ENCODE peak calls at places on chromosomes 3 and 15, in nine cellular contexts. G is heart left ventricle, C is GM13976, P is sigmoid colon, M is astrocyte, N is AG09319, O is cardiac muscle cell, E is fibroblast of the aortic adventitia, D is fibroblast of pulmonary artery. Z is an unnamed sample.

GRCh38 chr15:67573194-67573593 is 30.7 kb downstream of the MAP2K5 start:
- DNase-seq in G (no peak), C (no peak), P (no peak), M (no peak), N (no peak), O (no peak), E (no peak), D (no peak), Z (no peak)

GRCh38 chr15:56272474-56272873 is 28.8 kb upstream of the RFX7 start:
- DNase-seq in G (no peak), C (no peak), P (no peak), M (no peak), N (no peak), O (no peak), E (peak), D (no peak), Z (no peak)

GRCh38 chr3:10778492-10779292 is 37.3 kb upstream of the SLC6A11 start:
- DNase-seq in G (no peak), C (no peak), P (no peak), M (no peak), N (no peak), O (no peak), E (no peak), D (no peak), Z (no peak)

GRCh38 chr3:11671648-11672100 is 28.0 kb upstream of the VGLL4 start:
- DNase-seq in G (no peak), C (peak), P (no peak), M (peak), N (peak), O (peak), E (peak), D (peak), Z (no peak)

GRCh38 chr3:20073683-20074082 is 33.4 kb downstream of the KAT2B start:
- DNase-seq in G (no peak), C (no peak), P (no peak), M (no peak), N (no peak), O (no peak), E (no peak), D (peak), Z (no peak)

GRCh38 chr3:170632780-170633179 is 46.9 kb upstream of the SLC7A14 start:
- DNase-seq in G (no peak), C (peak), P (no peak), M (peak), N (peak), O (no peak), E (no peak), D (no peak), Z (no peak)

GRCh38 chr3:195566797-195567196 is 16.9 kb downstream of the APOD start:
- DNase-seq in G (no peak), C (no peak), P (no peak), M (no peak), N (no peak), O (no peak), E (no peak), D (no peak), Z (no peak)

GRCh38 chr3:100108464-100109079 is 5.7 kb downstream of the FILIP1L start:
- DNase-seq in G (no peak), C (no peak), P (no peak), M (no peak), N (no peak), O (no peak), E (no peak), D (no peak), Z (no peak)

GRCh38 chr3:159929181-159929893 is 59.3 kb upstream of the IL12A start:
- DNase-seq in G (no peak), C (peak), P (no peak), M (peak), N (peak), O (peak), E (peak), D (peak), Z (no peak)

GRCh38 chr3:170200992-170201391 is 19.5 kb upstream of the PHC3 start:
- DNase-seq in G (no peak), C (no peak), P (no peak), M (no peak), N (no peak), O (no peak), E (no peak), D (no peak), Z (no peak)

GRCh38 chr15:71329041-71329440 is 213.8 kb downstream of the THSD4 start:
- DNase-seq in G (no peak), C (no peak), P (peak), M (peak), N (no peak), O (peak), E (peak), D (peak), Z (no peak)

GRCh38 chr3:16994842-16995535 is 110.2 kb downstream of the PLCL2 start:
- DNase-seq in G (no peak), C (no peak), P (no peak), M (no peak), N (no peak), O (no peak), E (no peak), D (no peak), Z (no peak)

GRCh38 chr15:65655026-65655425 is 33.3 kb downstream of the SLC24A1 start:
- DNase-seq in G (no peak), C (peak), P (no peak), M (peak), N (no peak), O (peak), E (peak), D (peak), Z (no peak)

GRCh38 chr3:117144832-117145231 is 435.3 kb downstream of the TUSC7 start:
- DNase-seq in G (no peak), C (no peak), P (no peak), M (peak), N (no peak), O (peak), E (peak), D (peak), Z (no peak)

GRCh38 chr3:160921020-160921635 is 165.1 kb downstream of the PPM1L start:
- DNase-seq in G (no peak), C (peak), P (no peak), M (peak), N (peak), O (peak), E (peak), D (peak), Z (peak)

GRCh38 chr3:141273700-141274410 is 42.2 kb downstream of the PXYLP1 start:
- DNase-seq in G (no peak), C (no peak), P (no peak), M (no peak), N (no peak), O (no peak), E (no peak), D (no peak), Z (no peak)

GRCh38 chr15:73981761-73982222 is 10.3 kb downstream of the STOML1 start:
- DNase-seq in G (no peak), C (no peak), P (peak), M (no peak), N (no peak), O (peak), E (peak), D (no peak), Z (no peak)

GRCh38 chr3:66425032-66425431 is 75.8 kb downstream of the LRIG1 start:
- DNase-seq in G (peak), C (no peak), P (peak), M (no peak), N (no peak), O (no peak), E (peak), D (no peak), Z (no peak)

GRCh38 chr3:188119846-188120245 is 34.1 kb upstream of the LPP start:
- DNase-seq in G (no peak), C (no peak), P (no peak), M (no peak), N (no peak), O (no peak), E (no peak), D (no peak), Z (no peak)

GRCh38 chr15:40845511-40846284 is 1.9 kb downstream of the SPINT1 start:
- DNase-seq in G (no peak), C (no peak), P (no peak), M (no peak), N (no peak), O (no peak), E (no peak), D (no peak), Z (no peak)

GRCh38 chr3:128068156-128068620 is 16.0 kb downstream of the SEC61A1 start:
- DNase-seq in G (no peak), C (peak), P (no peak), M (no peak), N (no peak), O (peak), E (peak), D (peak), Z (peak)

GRCh38 chr3:78201066-78201465 is 1161.2 kb downstream of the ROBO2 start:
- DNase-seq in G (no peak), C (no peak), P (no peak), M (no peak), N (no peak), O (no peak), E (no peak), D (no peak), Z (no peak)

GRCh38 chr3:59519094-59519493 is 469.3 kb upstream of the CFAP20DC start:
- DNase-seq in G (no peak), C (no peak), P (no peak), M (no peak), N (no peak), O (no peak), E (no peak), D (no peak), Z (no peak)

GRCh38 chr3:33001889-33002288 is 50.4 kb downstream of the CCR4 start:
- DNase-seq in G (no peak), C (peak), P (no peak), M (no peak), N (no peak), O (no peak), E (peak), D (no peak), Z (no peak)

GRCh38 chr3:64939747-64940450 is 252.1 kb upstream of the ADAMTS9 start:
- DNase-seq in G (no peak), C (no peak), P (no peak), M (no peak), N (no peak), O (no peak), E (no peak), D (no peak), Z (no peak)

GRCh38 chr3:153372326-153372725 is 210.3 kb downstream of the RAP2B start:
- DNase-seq in G (no peak), C (no peak), P (no peak), M (peak), N (peak), O (peak), E (peak), D (peak), Z (no peak)

GRCh38 chr3:14453368-14453710 is 50.9 kb downstream of the SLC6A6 start:
- DNase-seq in G (no peak), C (no peak), P (no peak), M (no peak), N (no peak), O (no peak), E (no peak), D (no peak), Z (no peak)

GRCh38 chr15:85007741-85008140 is 26.1 kb downstream of the PDE8A start:
- DNase-seq in G (no peak), C (no peak), P (no peak), M (peak), N (no peak), O (no peak), E (no peak), D (no peak), Z (no peak)

GRCh38 chr3:66256806-66257205 is 36.0 kb downstream of the SLC25A26 start:
- DNase-seq in G (no peak), C (no peak), P (no peak), M (no peak), N (no peak), O (peak), E (peak), D (peak), Z (no peak)

GRCh38 chr15:81877533-81878227 is 168.1 kb downstream of the MEX3B start:
- DNase-seq in G (no peak), C (no peak), P (no peak), M (no peak), N (no peak), O (no peak), E (no peak), D (no peak), Z (no peak)

GRCh38 chr3:161413127-161413854 is 42.0 kb upstream of the SPTSSB start:
- DNase-seq in G (no peak), C (no peak), P (no peak), M (peak), N (no peak), O (peak), E (peak), D (peak), Z (no peak)

GRCh38 chr3:142088522-142088921 is 60.8 kb downstream of the TFDP2 start:
- DNase-seq in G (no peak), C (no peak), P (no peak), M (peak), N (no peak), O (peak), E (no peak), D (peak), Z (no peak)

GRCh38 chr3:65497846-65498245 is 540.9 kb downstream of the MAGI1 start:
- DNase-seq in G (no peak), C (no peak), P (no peak), M (no peak), N (no peak), O (no peak), E (no peak), D (no peak), Z (peak)

GRCh38 chr3:178532414-178532813 is 3.8 kb upstream of the KCNMB2 start:
- DNase-seq in G (no peak), C (no peak), P (no peak), M (peak), N (no peak), O (no peak), E (no peak), D (peak), Z (no peak)

GRCh38 chr3:24192469-24193056 is 247.5 kb downstream of the NR1D2 start:
- DNase-seq in G (no peak), C (no peak), P (no peak), M (no peak), N (no peak), O (no peak), E (no peak), D (no peak), Z (no peak)

GRCh38 chr3:99413504-99413903 is 224.9 kb upstream of the COL8A1 start:
- DNase-seq in G (no peak), C (no peak), P (no peak), M (peak), N (no peak), O (peak), E (peak), D (peak), Z (no peak)

GRCh38 chr3:151393961-151394360 is 9.4 kb upstream of the P2RY12 start:
- DNase-seq in G (no peak), C (no peak), P (no peak), M (peak), N (no peak), O (no peak), E (no peak), D (no peak), Z (no peak)

GRCh38 chr3:194285024-194285858 is 65.9 kb downstream of the CPN2 start:
- DNase-seq in G (no peak), C (no peak), P (peak), M (peak), N (no peak), O (peak), E (peak), D (peak), Z (no peak)

DNA sequence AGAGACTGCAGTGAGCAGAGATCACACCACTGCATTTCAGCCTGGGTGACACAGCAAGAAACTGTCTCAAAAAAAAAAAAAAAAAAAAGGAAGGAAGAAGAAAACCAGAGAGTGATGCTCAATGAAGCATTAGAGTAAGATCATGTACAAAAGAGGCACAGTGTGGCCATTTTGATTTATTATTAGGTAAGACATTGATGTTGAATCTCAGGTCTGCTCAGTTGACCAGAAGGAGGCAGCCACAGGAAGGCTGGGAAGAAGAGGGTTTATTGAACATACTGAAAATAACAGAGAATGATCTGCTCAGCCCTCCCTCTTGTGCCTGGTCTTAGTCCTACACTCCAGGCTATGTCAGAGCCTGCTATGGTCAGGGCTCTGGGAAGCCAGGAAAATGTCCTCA is 15.6 kb downstream of the LRRK1 start:
- DNase-seq in G (no peak), C (no peak), P (no peak), M (no peak), N (no peak), O (peak), E (peak), D (no peak), Z (no peak)
- TF ChIP-seq CTCF in G (no peak), C (no peak), P (no peak), M (no peak), N (no peak), O (no peak), E (peak), D (peak), Z (no peak)

DNA sequence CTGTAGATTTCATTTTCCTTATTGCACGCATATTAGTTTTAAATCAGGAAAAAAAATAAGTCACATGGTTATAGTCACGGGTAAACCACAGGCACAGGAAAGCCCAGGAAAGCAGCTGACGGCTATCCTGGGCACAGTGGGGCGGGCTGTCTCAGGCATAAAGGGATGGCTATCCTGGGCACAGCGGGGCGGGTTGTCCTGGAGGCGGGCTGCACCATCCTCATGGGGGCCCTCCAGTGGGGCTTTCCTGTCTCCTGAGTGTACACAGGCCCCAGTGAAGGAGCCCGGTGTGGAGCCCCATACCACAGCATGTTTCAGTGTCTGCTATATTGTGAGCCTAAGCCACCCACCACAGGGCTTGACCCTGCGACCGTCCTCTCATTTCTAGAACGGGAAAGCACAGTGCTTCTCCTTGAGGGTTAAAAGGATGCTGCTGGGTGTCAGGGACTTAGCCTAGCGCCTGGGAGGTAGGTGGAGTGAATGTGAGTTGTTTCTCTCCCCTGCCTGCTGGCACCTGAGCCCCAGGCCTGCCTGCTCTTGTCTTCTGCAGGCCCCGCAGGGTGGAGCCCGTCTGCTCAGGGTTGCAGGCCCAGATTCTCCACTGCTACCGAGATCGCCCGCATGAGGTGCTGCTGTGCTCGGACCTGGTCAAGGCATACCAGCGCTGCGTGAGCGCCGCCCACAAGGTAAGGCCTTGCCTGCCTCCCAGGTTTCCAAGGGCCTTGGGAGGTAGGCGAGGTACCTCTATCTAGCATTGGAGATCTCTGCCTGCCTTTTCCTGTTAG is 25.9 kb upstream of the PLXNA1 start:
- DNase-seq in G (no peak), C (no peak), P (peak), M (no peak), N (no peak), O (no peak), E (no peak), D (no peak), Z (no peak)
- TF ChIP-seq CTCF in G (no peak), C (no peak), P (no peak), M (no peak), N (no peak), O (no peak), E (no peak), D (no peak), Z (no peak)

GRCh38 chr3:52245322-52246263 is at the start of gene PPM1M:
- DNase-seq in G (peak), C (peak), P (peak), M (no peak), N (no peak), O (peak), E (peak), D (peak), Z (no peak)

GRCh38 chr3:52248165-52248541 is 2.6 kb downstream of the PPM1M start:
- DNase-seq in G (no peak), C (no peak), P (no peak), M (no peak), N (no peak), O (no peak), E (no peak), D (no peak), Z (no peak)

GRCh38 chr3:52246728-52247454 is 1.3 kb downstream of the PPM1M start:
- DNase-seq in G (peak), C (peak), P (no peak), M (no peak), N (no peak), O (no peak), E (no peak), D (no peak), Z (no peak)

GRCh38 chr3:52247455-52248164 is 2.1 kb downstream of the PPM1M start:
- DNase-seq in G (no peak), C (peak), P (no peak), M (no peak), N (no peak), O (no peak), E (no peak), D (no peak), Z (no peak)

GRCh38 chr3:52246264-52246620 is 683 bp downstream of the PPM1M start:
- DNase-seq in G (no peak), C (peak), P (no peak), M (no peak), N (no peak), O (no peak), E (no peak), D (no peak), Z (no peak)
- TF ChIP-seq CTCF in G (no peak), C (no peak), P (no peak), M (no peak), N (no peak), O (no peak), E (no peak), D (no peak), Z (no peak)

GRCh38 chr3:97979610-97980009 is 7.4 kb upstream of the RIOX2 start:
- DNase-seq in G (no peak), C (no peak), P (no peak), M (no peak), N (no peak), O (no peak), E (no peak), D (no peak), Z (no peak)
- TF ChIP-seq CTCF in G (no peak), C (no peak), P (no peak), M (no peak), N (no peak), O (no peak), E (no peak), D (no peak), Z (no peak)

GRCh38 chr3:39989746-39990145 is 180.3 kb downstream of the MYRIP start:
- DNase-seq in G (no peak), C (no peak), P (no peak), M (no peak), N (no peak), O (no peak), E (no peak), D (no peak), Z (no peak)
- TF ChIP-seq CTCF in G (no peak), C (no peak), P (no peak), M (no peak), N (no peak), O (no peak), E (no peak), D (no peak), Z (no peak)

GRCh38 chr3:145639880-145640279 is 521.1 kb downstream of the PLOD2 start:
- DNase-seq in G (no peak), C (no peak), P (no peak), M (no peak), N (no peak), O (no peak), E (no peak), D (no peak), Z (no peak)
- TF ChIP-seq CTCF in G (no peak), C (no peak), P (no peak), M (no peak), N (no peak), O (no peak), E (no peak), D (no peak), Z (no peak)

GRCh38 chr3:106333911-106334618 is 465.3 kb upstream of the CBLB start:
- DNase-seq in G (no peak), C (no peak), P (no peak), M (peak), N (no peak), O (peak), E (peak), D (peak), Z (no peak)

GRCh38 chr3:106329505-106329904 is 460.7 kb upstream of the CBLB start:
- DNase-seq in G (no peak), C (no peak), P (no peak), M (no peak), N (no peak), O (no peak), E (no peak), D (no peak), Z (no peak)

GRCh38 chr3:106331636-106332035 is 462.8 kb upstream of the CBLB start:
- DNase-seq in G (no peak), C (no peak), P (no peak), M (no peak), N (no peak), O (no peak), E (no peak), D (no peak), Z (no peak)

GRCh38 chr3:106332135-106332534 is 463.3 kb upstream of the CBLB start:
- DNase-seq in G (no peak), C (no peak), P (no peak), M (no peak), N (no peak), O (no peak), E (no peak), D (no peak), Z (no peak)

DNA sequence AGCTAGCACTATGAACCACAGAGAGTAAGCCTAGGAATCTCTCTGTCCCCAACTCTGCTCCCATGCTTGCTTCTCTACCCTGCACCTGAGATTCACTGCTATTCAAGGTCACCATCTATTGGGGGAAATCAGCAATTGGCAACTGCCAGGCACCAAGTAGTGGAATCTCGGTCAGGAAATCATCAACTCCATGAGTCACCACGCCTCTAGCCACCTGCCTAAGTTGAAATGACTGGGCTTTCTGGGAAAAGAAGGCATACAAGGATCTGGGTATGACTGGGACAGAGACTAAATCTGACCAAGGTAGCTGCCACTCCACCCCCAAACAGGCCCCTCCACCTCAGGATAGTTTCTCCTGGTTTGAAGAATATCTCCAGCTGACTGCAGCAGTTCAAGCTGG is 464.1 kb upstream of the CBLB start:
- DNase-seq in G (no peak), C (no peak), P (no peak), M (peak), N (no peak), O (no peak), E (no peak), D (no peak), Z (no peak)
- TF ChIP-seq CTCF in G (no peak), C (no peak), P (no peak), M (no peak), N (no peak), O (no peak), E (no peak), D (no peak), Z (no peak)